ENCODE peak calls at places on chromosomes 5 and 9, in four cellular contexts. W, T, G and R are unnamed samples.

GRCh38 chr9:68505681-68506409 is 34.8 kb downstream of the TMEM252 start:
- DNase-seq in W (no peak), G (no peak), T (no peak), R (no peak)

GRCh38 chr5:13780081-13780480 is 164.4 kb downstream of the DNAH5 start:
- DNase-seq in G (no peak), W (no peak), T (no peak), R (no peak)

GRCh38 chr9:120889606-120890396 is 12.8 kb upstream of the PHF19 start:
- DNase-seq in W (peak), G (no peak), T (no peak), R (no peak)

GRCh38 chr5:116467444-116467843 is 107.2 kb downstream of the SEMA6A start:
- DNase-seq in T (no peak), W (no peak), G (no peak), R (no peak)

GRCh38 chr5:149434162-149435014 is 55.3 kb upstream of the IL17B start:
- DNase-seq in W (peak), T (peak), G (peak), R (peak)

GRCh38 chr5:116375926-116376325 is 198.7 kb downstream of the SEMA6A start:
- DNase-seq in W (no peak), T (no peak), G (no peak), R (no peak)

GRCh38 chr9:111803924-111804323 is 9.2 kb upstream of the SHOC1 start:
- DNase-seq in G (no peak), T (no peak), W (no peak), R (no peak)

GRCh38 chr5:109524555-109524954 is 114.8 kb upstream of the PJA2 start:
- DNase-seq in T (no peak), G (no peak), W (no peak), R (no peak)

GRCh38 chr5:134113908-134114875 is at the start of gene TCF7:
- DNase-seq in G (peak), W (peak), T (peak), R (peak)

GRCh38 chr9:27791311-27791710 is 218.0 kb upstream of the C9orf72 start:
- DNase-seq in G (no peak), T (no peak), W (no peak), R (no peak)

GRCh38 chr5:67896312-67896985 is 319.1 kb upstream of the PIK3R1 start:
- DNase-seq in W (no peak), T (no peak), G (no peak), R (no peak)

GRCh38 chr5:93359296-93359957 is 221.6 kb downstream of the NR2F1-AS1 start:
- DNase-seq in G (peak), T (no peak), W (no peak), R (no peak)

GRCh38 chr9:126301985-126302603 is 24.5 kb upstream of the MVB12B start:
- DNase-seq in G (peak), T (peak), W (peak), R (peak)

GRCh38 chr9:3441197-3441816 is 84.5 kb downstream of the RFX3 start:
- DNase-seq in G (peak), W (peak), T (peak), R (peak)

GRCh38 chr9:126927419-126927818 is 12.8 kb downstream of the RALGPS1 start:
- DNase-seq in T (no peak), G (no peak), W (no peak), R (no peak)

GRCh38 chr5:152994040-152994439 is 496.4 kb upstream of the GRIA1 start:
- DNase-seq in T (no peak), W (no peak), G (no peak), R (no peak)

GRCh38 chr9:127904518-127904887 is 5.1 kb upstream of the ST6GALNAC6 start:
- DNase-seq in G (no peak), W (no peak), T (no peak), R (no peak)

GRCh38 chr5:5271606-5272321 is 131.6 kb downstream of the ADAMTS16 start:
- DNase-seq in W (no peak), G (no peak), T (no peak), R (no peak)

GRCh38 chr5:176153741-176154140 is 84.5 kb upstream of the SIMC1 start:
- DNase-seq in T (no peak), W (no peak), G (no peak), R (no peak)

GRCh38 chr5:176360894-176361436 is 599 bp downstream of the KIAA1191 start:
- DNase-seq in W (no peak), G (peak), T (no peak), R (no peak)

GRCh38 chr9:133130721-133131244 is 9.7 kb upstream of the RALGDS start:
- DNase-seq in W (peak), G (no peak), T (peak), R (peak)

GRCh38 chr9:89660286-89660685 is 55.5 kb downstream of the GADD45G start:
- DNase-seq in G (no peak), T (no peak), W (no peak), R (no peak)

GRCh38 chr5:151696470-151697061 is 9.9 kb upstream of the SPARC start:
- DNase-seq in G (peak), T (no peak), W (no peak), R (no peak)

GRCh38 chr5:151700816-151701215 is 14.1 kb upstream of the SPARC start:
- DNase-seq in W (no peak), G (no peak), T (no peak), R (no peak)

GRCh38 chr5:151697452-151697851 is 10.7 kb upstream of the SPARC start:
- DNase-seq in W (no peak), T (no peak), G (no peak), R (no peak)

GRCh38 chr5:151695464-151695863 is 8.7 kb upstream of the SPARC start:
- DNase-seq in T (no peak), W (no peak), G (no peak), R (no peak)

DNA sequence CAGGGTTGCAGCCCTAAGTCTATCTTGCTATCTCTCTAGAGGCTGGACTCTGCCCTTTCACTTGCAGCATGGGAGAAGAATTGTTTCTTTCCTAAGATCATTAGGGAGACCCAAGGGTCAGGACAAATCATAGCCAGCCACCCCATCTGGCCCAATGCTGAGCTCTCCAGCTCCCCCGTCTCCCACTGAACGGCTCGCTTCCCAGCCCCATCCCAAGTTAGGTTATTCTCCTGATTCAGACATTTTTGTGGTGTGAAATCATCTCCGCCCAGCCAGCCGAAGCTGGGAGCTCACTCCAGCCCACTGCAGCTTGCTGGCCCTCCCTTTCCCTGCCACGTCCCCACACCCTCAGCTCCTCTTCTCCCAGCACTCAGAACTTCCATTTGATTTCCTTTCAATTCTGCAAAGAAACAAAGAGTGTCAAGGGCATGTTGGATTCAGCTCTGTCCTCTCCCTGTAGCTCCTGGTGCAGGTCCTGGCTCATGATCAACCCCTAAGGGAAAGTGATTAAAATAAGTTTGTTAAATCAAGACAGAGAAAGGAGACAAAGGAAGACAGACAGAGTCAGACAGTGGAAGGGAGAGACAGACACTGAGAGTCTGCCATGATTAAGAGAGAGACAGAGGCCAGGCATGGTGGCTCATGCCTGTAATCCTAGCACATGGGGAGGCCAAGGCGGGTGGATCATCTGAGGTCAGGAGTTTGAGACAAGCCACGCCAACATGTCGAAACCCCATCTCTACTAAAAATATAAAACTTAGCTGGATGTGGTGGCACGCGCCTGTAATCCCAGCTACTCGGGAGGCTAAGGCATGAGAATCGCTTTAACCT is 12.6 kb upstream of the SPARC start:
- DNase-seq in T (no peak), W (no peak), G (peak), R (no peak)
- H3K4me3 ChIP-seq in T (no peak), W (no peak), G (no peak), R (no peak)

GRCh38 chr5:58933891-58934628 is 351.2 kb downstream of the RAB3C start:
- DNase-seq in W (peak), T (peak), G (no peak), R (no peak)

GRCh38 chr5:58934629-58935097 is 351.8 kb downstream of the RAB3C start:
- DNase-seq in W (no peak), G (no peak), T (no peak), R (no peak)

GRCh38 chr5:58938568-58939424 is 355.9 kb downstream of the RAB3C start:
- DNase-seq in T (no peak), G (no peak), W (no peak), R (no peak)

GRCh38 chr5:58939664-58940063 is 356.8 kb downstream of the RAB3C start:
- DNase-seq in T (no peak), G (no peak), W (no peak), R (no peak)

GRCh38 chr5:58937031-58937681 is 354.3 kb downstream of the RAB3C start:
- DNase-seq in T (no peak), W (no peak), G (no peak), R (no peak)
- H3K4me3 ChIP-seq in T (no peak), W (no peak), G (no peak), R (no peak)

GRCh38 chr5:132425009-132425937 is 55.8 kb downstream of the SLC22A5 start:
- DNase-seq in G (peak), W (peak), T (peak), R (peak)
- H3K4me3 ChIP-seq in G (no peak), W (peak), T (no peak), R (no peak)

GRCh38 chr5:88926774-88927173 is 43.8 kb upstream of the MEF2C start:
- DNase-seq in W (no peak), T (no peak), G (no peak), R (no peak)

GRCh38 chr5:88925692-88926490 is 42.9 kb upstream of the MEF2C start:
- DNase-seq in T (no peak), G (peak), W (no peak), R (no peak)

GRCh38 chr5:88929385-88929784 is 46.4 kb upstream of the MEF2C start:
- DNase-seq in T (no peak), G (no peak), W (no peak), R (no peak)

DNA sequence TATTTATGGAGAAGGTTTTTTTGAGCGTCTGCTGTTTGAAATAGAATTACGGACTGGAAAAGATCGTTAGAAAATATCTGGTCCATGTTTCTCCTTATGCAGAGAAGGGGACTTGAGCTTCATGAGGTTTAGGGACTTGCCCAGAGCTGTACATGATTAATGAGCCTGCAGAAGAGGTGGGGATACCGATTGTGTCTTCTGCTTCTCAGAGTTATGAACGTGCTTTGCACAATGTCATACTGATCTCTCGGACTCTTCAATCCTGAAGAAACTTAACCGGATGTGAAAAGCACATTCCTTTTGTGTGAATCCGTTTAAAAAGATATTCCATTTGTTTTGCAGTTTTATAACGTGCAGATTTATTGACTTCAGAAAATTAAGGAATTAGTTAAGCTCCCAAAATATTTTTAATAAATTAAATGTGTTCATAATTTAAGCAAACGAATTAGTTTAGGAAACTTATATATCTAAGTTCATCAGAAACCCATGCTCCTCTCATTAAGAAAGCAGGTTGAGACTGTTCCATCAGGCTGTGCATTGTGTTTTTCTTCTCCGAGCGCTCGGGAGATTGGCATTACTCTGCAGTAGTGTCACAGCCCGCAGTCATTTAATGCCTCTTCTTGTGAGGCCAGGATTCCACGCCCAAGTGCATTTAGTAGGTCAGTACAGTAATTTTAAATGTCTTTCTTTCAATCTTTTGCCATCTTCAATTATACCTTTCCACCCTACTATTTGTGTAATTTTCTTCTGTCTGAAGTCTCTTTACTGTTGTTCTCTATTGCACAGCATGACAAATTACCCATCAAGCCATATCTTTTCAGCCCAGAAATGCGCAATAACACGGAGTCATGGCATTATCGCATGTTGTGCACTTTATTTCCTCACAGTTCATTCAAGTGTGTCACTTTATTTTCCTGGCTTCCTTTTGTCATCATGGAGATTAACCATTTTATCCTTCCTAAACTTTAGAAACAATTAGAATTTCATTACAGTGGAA is 40.9 kb upstream of the MEF2C start:
- DNase-seq in T (no peak), W (no peak), G (no peak), R (no peak)
- H3K4me3 ChIP-seq in T (no peak), W (no peak), G (no peak), R (no peak)

DNA sequence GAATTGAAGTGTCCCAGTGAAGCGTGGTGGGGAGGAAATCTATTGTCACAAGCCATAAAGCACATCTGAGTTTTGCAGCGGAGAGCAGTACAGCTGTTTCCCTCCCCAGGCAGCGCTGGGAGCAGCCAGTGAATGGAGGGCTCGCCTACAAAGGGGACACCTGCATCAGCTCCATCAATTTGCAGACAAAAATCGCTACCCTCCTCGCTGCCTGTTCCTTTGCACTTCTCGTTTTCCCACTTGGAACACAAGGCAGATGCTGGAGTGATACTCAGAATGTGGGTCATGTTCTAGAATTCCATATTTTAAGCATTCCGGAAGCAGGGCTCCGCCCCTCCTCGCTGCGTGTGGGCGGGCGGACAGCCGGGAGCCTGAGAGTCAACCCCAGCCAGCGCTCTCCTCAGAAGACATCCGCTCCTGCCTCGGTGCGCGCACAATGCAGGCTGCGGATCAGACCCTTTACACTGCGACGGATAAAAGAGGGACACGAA is 92.1 kb downstream of the LMNB1 start:
- DNase-seq in G (peak), W (no peak), T (no peak), R (no peak)
- H3K4me3 ChIP-seq in G (peak), W (peak), T (peak), R (peak)

GRCh38 chr9:135955981-135956797 is 5.0 kb downstream of the UBAC1 start:
- DNase-seq in W (no peak), T (no peak), G (no peak), R (no peak)

GRCh38 chr9:135957431-135957830 is 3.7 kb downstream of the UBAC1 start:
- DNase-seq in T (no peak), G (no peak), W (no peak), R (no peak)

GRCh38 chr9:135958485-135958884 is 2.7 kb downstream of the UBAC1 start:
- DNase-seq in T (no peak), W (no peak), G (no peak), R (no peak)

GRCh38 chr9:135959814-135960213 is 1.4 kb downstream of the UBAC1 start:
- DNase-seq in W (no peak), T (no peak), G (no peak), R (no peak)

DNA sequence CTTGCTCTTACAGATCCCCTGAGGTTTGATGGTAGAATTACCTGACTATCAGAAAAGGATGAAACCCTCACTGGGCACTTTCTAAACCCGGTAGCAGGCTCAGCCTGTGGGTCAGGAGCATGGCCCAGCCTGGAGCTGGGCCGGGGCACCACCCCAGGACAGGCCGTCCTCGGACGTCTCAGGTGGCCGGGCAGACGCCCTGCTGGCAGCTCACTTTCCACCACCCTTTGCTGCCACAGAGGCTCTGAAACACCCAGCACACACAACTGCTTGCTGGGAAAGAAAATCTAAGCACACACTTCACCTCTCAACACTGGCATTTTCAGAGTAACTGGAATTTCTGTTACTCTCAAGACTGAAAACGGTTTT is 4.4 kb downstream of the UBAC1 start:
- DNase-seq in G (no peak), T (no peak), W (no peak), R (no peak)
- H3K4me3 ChIP-seq in G (no peak), T (no peak), W (no peak), R (no peak)

DNA sequence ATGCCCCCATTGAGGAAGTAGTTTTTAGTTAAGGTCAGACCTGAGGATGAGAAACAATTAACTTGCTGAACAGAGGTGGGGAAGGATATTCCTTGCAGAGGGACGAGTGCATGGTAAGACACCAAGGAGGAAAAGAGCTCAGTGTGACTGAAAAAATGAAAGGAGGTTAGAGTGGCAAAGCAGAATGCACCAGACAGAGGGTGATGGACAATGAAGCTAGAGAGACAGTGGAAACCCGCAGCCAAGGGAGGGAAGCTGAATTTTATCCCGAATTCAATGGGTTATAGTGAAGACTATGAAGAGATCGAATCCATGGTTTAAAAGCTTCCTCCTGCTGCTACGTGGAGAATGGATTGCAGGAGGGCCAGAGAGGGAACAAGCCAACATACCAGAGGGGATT is 206.8 kb downstream of the FBN2 start:
- DNase-seq in G (no peak), T (no peak), W (no peak), R (no peak)
- H3K4me3 ChIP-seq in G (no peak), T (no peak), W (no peak), R (no peak)

DNA sequence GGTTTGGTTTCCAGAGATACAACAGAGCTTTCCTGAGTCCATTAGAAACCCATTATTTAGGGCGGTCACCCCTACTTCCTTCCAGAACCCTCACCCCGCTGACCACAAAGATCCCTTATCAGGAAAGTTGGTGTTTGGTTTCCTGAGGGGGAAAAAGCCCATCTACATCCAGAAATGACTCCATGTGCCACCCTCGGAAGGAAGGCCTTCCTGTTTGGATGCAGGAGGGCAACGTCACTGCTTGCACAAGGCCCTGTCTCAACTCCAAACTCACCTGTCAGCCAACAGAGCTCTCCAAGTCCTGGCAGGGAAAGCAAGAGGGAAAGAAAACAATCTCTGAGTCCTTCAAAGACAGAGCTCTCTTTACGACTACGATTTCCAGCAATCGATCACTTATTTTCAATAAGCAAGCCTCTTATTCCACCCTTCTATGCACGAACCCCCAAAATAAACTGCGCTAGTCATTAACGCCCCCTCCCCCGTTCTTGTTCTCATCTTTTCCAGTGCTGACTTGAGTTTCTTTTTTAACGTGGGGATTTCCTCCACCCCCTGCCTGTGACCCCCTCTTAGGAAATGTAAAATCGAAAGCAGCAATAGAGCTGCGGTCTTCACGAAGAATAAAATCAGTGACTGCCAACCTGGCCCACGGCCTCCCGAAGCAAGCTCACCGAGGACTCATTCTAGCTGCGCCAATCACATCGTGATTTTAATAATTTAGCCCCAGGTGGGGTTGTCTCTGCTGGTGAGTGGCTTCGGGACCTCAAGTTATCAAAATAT is 35.7 kb upstream of the NTNG2 start:
- DNase-seq in W (no peak), T (no peak), G (no peak), R (no peak)
- H3K4me3 ChIP-seq in W (no peak), T (no peak), G (no peak), R (no peak)

DNA sequence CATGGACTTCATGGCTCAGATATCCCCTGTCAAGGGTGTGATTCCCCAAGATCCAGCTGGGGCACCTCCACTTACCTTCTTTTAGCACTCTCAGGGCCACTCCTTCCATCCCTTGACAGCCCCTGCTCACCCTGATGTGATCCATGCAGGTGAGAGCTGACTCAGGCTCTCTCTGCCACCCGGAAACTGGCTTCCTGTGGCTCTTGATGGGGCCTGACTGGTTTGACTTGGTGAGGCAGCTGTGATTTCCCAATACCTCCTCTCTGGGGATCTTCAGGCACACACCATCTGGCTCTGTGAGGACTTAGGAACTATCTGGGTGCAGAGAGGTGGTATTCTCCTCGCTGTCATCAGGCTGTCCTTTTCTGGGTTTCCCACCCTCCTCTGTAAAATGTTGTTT is 7.9 kb upstream of the FAT2 start:
- DNase-seq in G (no peak), T (no peak), W (no peak), R (no peak)
- H3K4me3 ChIP-seq in G (no peak), T (no peak), W (no peak), R (no peak)